ENCODE peak calls at places on chromosomes 3 and 15, in five cellular contexts. A, W, Q, J and P are unnamed samples.

GRCh38 chr3:123272547-123272946 is 70.8 kb downstream of the SEC22A start:
- DNase-seq in Q (peak), W (peak), A (no peak), J (peak), P (no peak)

GRCh38 chr15:26901036-26901435 is 34.2 kb downstream of the GABRA5 start:
- DNase-seq in J (no peak), Q (no peak), A (no peak), W (no peak), P (no peak)

GRCh38 chr3:141454906-141455602 is 31.8 kb upstream of the RASA2 start:
- DNase-seq in W (peak), J (peak), Q (peak), A (peak), P (peak)

GRCh38 chr3:139982404-139982803 is 47.4 kb downstream of the CLSTN2 start:
- DNase-seq in A (no peak), J (peak), Q (no peak), W (peak), P (no peak)

GRCh38 chr3:158768881-158769518 is 32.9 kb upstream of the MFSD1 start:
- DNase-seq in Q (peak), J (no peak), A (peak), W (peak), P (peak)

GRCh38 chr3:13416002-13416793 is 3.9 kb downstream of the NUP210 start:
- DNase-seq in J (no peak), A (no peak), W (no peak), Q (no peak), P (no peak)

GRCh38 chr3:65856907-65857306 is 181.8 kb downstream of the MAGI1 start:
- DNase-seq in W (no peak), A (no peak), J (no peak), Q (no peak), P (no peak)

GRCh38 chr3:51538115-51538458 is 432 bp upstream of the RAD54L2 start:
- DNase-seq in A (no peak), J (no peak), Q (no peak), W (peak), P (no peak)

GRCh38 chr3:197837282-197837681 is 46.2 kb downstream of the LRCH3 start:
- DNase-seq in J (no peak), W (no peak), Q (no peak), A (peak), P (no peak)

GRCh38 chr15:69602921-69603320 is 150.3 kb downstream of the RPLP1 start:
- DNase-seq in Q (no peak), J (no peak), A (no peak), W (no peak), P (no peak)

GRCh38 chr3:141561426-141562034 is 74.7 kb downstream of the RASA2 start:
- DNase-seq in Q (peak), A (no peak), W (peak), J (peak), P (no peak)

GRCh38 chr3:152365766-152366593 is 97.3 kb downstream of the MBNL1 start:
- DNase-seq in A (peak), J (peak), W (peak), Q (no peak), P (no peak)

GRCh38 chr15:61367953-61368352 is 138.9 kb upstream of the RORA start:
- DNase-seq in Q (no peak), W (no peak), J (no peak), A (no peak), P (no peak)

GRCh38 chr3:191529992-191530391 is 69.0 kb downstream of the PYDC2 start:
- DNase-seq in J (no peak), Q (no peak), A (no peak), W (no peak), P (no peak)

GRCh38 chr3:195543642-195544536 is 764 bp upstream of the PPP1R2 start:
- DNase-seq in Q (no peak), W (no peak), A (peak), J (no peak), P (no peak)

DNA sequence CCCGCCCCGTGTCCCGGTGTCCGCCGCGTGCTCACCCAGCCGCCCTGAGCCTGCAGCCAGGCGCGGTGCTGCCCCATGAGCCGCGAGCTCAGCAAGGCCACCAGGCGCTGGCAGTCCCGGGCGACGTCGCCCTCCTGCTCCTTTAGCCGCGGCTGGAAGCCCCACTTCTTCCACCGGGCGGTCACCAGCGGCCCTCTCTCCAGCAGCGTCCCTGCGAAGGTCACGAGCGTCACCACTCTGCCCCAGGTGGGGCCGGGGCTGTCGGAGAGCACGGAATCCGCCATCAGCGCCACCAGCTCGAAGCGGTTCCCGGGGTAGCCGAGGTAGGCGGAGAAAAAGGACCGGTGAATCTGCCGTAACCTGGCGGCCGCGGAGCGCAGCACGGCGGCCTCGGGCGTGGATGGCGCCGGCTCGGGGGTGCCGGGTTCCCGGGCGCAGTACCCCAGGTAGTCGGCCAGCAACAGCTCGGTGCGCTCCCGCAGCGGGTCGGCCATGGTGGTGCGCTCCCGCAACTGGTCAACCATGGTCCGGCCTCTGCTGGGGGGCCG is 298 bp downstream of the BCL2L10 start:
- DNase-seq in W (no peak), A (no peak), Q (no peak), J (no peak), P (no peak)
- H3K4me3 ChIP-seq in W (peak), A (no peak), Q (peak), J (peak), P (peak)

GRCh38 chr15:90087454-90088154 is 14.7 kb downstream of the IDH2 start:
- DNase-seq in Q (no peak), A (no peak), W (no peak), J (peak), P (no peak)
- TF ChIP-seq CTCF in Q (peak), A (no peak), W (peak), J (peak), P (peak)

GRCh38 chr15:85707519-85708338 is 87.0 kb downstream of the KLHL25 start:
- DNase-seq in J (no peak), Q (peak), W (no peak), A (no peak), P (no peak)

GRCh38 chr15:85709250-85709649 is 85.5 kb downstream of the KLHL25 start:
- DNase-seq in J (no peak), A (no peak), W (no peak), Q (no peak), P (no peak)

GRCh38 chr15:85708402-85708932 is 86.3 kb downstream of the KLHL25 start:
- DNase-seq in J (no peak), W (no peak), Q (no peak), A (no peak), P (no peak)

GRCh38 chr15:85704720-85705119 is 90.0 kb downstream of the KLHL25 start:
- DNase-seq in A (no peak), W (no peak), Q (no peak), J (no peak), P (no peak)

GRCh38 chr15:85706779-85707518 is 87.8 kb downstream of the KLHL25 start:
- DNase-seq in W (no peak), Q (peak), J (no peak), A (no peak), P (no peak)
- H3K4me3 ChIP-seq in W (no peak), Q (no peak), J (no peak), A (no peak), P (no peak)

GRCh38 chr15:52765779-52766178 is 24.4 kb downstream of the ONECUT1 start:
- DNase-seq in J (no peak), W (no peak), A (no peak), Q (peak), P (no peak)
- TF ChIP-seq CTCF in J (no peak), W (peak), A (peak), Q (peak), P (peak)

GRCh38 chr15:33007295-33007855 is 187.1 kb downstream of the FMN1 start:
- DNase-seq in J (peak), Q (peak), W (peak), A (no peak), P (no peak)
- H3K4me3 ChIP-seq in J (no peak), Q (no peak), W (no peak), A (no peak), P (no peak)

GRCh38 chr3:86388848-86389247 is 602.1 kb downstream of the VGLL3 start:
- DNase-seq in J (peak), Q (no peak), A (no peak), W (no peak), P (no peak)
- TF ChIP-seq CTCF in J (peak), Q (peak), A (no peak), W (no peak), P (no peak)

GRCh38 chr3:112131111-112131510 is 1.9 kb downstream of the GCSAM start:
- DNase-seq in A (no peak), W (no peak), J (no peak), Q (no peak), P (no peak)

GRCh38 chr3:112132088-112132487 is 960 bp downstream of the GCSAM start:
- DNase-seq in W (no peak), J (no peak), A (no peak), Q (no peak), P (no peak)

GRCh38 chr3:112132975-112133448 is at the start of gene GCSAM:
- DNase-seq in A (no peak), W (peak), Q (no peak), J (no peak), P (no peak)

GRCh38 chr3:112133606-112134334 is 722 bp upstream of the GCSAM start:
- DNase-seq in W (no peak), A (no peak), Q (no peak), J (no peak), P (no peak)

DNA sequence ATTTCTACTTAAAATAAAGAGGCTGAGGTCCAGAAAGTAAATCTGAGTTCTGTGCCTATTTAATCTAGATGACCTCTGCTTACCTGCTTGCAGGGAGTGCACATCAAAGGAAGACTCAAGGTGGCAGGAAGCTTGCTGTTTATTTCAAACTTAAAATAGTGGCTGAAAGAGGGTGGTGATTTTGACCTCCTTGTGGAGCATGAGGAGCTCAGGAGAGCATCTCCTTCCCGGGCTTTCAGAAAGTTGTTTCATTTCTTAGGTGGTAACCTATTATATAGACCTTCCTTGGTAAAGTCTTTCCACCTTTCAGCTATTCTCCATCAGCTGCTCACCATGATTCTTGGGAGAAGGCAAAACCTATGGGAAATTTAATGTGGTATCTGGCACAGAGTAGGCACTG is 494 bp downstream of the GCSAM start:
- DNase-seq in W (no peak), Q (no peak), J (no peak), A (no peak), P (no peak)
- H3K4me3 ChIP-seq in W (no peak), Q (no peak), J (no peak), A (no peak), P (no peak)

DNA sequence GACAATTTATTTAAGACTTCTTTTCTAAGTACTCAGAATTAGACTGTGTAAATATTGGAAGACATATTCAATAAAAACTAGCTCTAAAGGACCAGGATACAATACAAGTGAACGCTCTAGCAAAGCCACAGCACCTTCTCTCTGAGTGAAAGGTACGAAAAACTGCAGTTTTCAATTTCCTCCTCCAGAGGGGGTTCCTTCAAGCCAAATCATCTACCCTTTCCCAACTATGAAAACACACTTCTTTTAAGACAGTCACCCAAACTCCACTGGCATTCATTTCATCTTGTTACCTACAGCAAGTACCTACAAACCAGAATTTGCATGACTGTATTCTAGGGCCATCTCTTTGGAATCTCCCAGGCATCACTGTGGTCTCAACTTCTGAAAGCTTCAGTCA is 165.8 kb downstream of the ERC2 start:
- DNase-seq in J (peak), Q (no peak), W (no peak), A (no peak), P (no peak)
- TF ChIP-seq CTCF in J (peak), Q (peak), W (peak), A (peak), P (peak)

DNA sequence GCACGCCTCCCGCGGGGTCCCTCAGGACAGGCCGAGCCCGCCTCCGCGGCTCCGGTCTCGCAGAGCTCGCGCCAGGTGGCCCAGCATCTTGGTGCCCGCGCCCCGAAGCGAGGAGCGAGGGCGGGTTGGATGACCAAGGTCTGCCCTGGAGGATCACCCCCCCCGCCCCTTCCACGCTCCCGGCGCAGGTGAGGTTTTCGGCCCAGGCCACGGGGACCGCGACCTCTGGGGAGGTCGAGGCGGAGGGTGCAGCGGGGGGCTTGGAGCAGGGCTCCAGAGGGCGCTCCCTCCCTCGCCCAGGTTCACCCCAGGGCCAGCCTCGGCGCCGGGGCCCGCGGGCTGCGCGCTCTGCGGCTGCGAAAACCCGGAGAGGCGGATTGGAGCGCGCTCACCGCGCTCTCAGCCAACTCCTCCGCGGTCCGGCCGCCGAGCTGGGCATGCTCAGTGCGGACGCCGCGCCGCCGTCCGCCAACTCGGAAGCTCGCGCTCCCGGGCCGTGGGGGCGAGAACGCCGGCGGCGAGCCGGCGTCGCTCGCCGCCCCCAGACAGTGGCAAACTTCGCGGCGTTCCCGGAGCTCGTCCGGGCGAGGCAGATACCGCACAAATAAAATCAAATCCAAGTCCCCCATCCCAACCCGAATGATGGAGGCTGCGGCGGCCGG is at the start of gene MED12L:
- DNase-seq in Q (peak), A (peak), J (peak), W (peak), P (peak)
- H3K4me3 ChIP-seq in Q (peak), A (peak), J (peak), W (peak), P (peak)